ENCODE peak calls at places on chromosomes 16 and 17, in six cellular contexts. K is H9, W is neuronal stem cell, Z is H1, U is IMR-90, P is mesenchymal stem cell. G is an unnamed sample.

GRCh38 chr16:27463741-27464662 is 62.0 kb downstream of the IL21R start:
- DNase-seq in K (no peak), W (no peak), Z (no peak), U (no peak), P (no peak), G (no peak)

GRCh38 chr17:4908711-4909496 is 6.0 kb upstream of the CHRNE start:
- DNase-seq in K (peak), W (peak), Z (peak), U (peak), P (peak), G (peak)

GRCh38 chr16:78740269-78740668 is 640.8 kb downstream of the WWOX start:
- DNase-seq in K (no peak), W (no peak), Z (no peak), U (no peak), P (no peak), G (no peak)

GRCh38 chr17:30580916-30581315 is 103.7 kb downstream of the GOSR1 start:
- DNase-seq in K (no peak), W (no peak), Z (no peak), U (no peak), P (no peak), G (no peak)

GRCh38 chr16:88487920-88488842 is 35.1 kb downstream of the ZFPM1 start:
- DNase-seq in K (no peak), W (no peak), Z (no peak), U (no peak), P (no peak), G (no peak)

GRCh38 chr16:57699899-57700298 is 5.3 kb downstream of the DRC7 start:
- DNase-seq in K (no peak), W (no peak), Z (no peak), U (no peak), P (no peak), G (no peak)

GRCh38 chr16:51880776-51881175 is 666.2 kb downstream of the TOX3 start:
- DNase-seq in K (no peak), W (no peak), Z (no peak), U (peak), P (peak), G (no peak)

GRCh38 chr17:67359960-67360817 is 6.2 kb downstream of the PSMD12 start:
- DNase-seq in K (no peak), W (no peak), Z (no peak), U (peak), P (peak), G (peak)

GRCh38 chr17:80868022-80868609 is 123.5 kb upstream of the CHMP6 start:
- DNase-seq in K (no peak), W (no peak), Z (no peak), U (no peak), P (no peak), G (no peak)

GRCh38 chr16:425082-425718 is at the start of gene RAB11FIP3:
- DNase-seq in K (peak), W (peak), Z (peak), U (peak), P (peak), G (peak)

GRCh38 chr16:2090819-2091721 is 43.3 kb downstream of the TSC2 start:
- DNase-seq in K (peak), W (peak), Z (peak), U (no peak), P (peak), G (peak)

GRCh38 chr17:18191071-18191667 is 7.5 kb downstream of the ALKBH5 start:
- DNase-seq in K (no peak), W (no peak), Z (no peak), U (no peak), P (peak), G (no peak)

GRCh38 chr16:26717826-26718225 is 348.9 kb upstream of the C16orf82 start:
- DNase-seq in K (no peak), W (no peak), Z (no peak), U (no peak), P (no peak), G (peak)

GRCh38 chr16:69132424-69133252 is at the start of the genes CHTF8 and UTP4:
- DNase-seq in K (peak), W (peak), Z (no peak), U (peak), P (peak), G (peak)

GRCh38 chr16:25035494-25036405 is 20.6 kb upstream of the ARHGAP17 start:
- DNase-seq in K (no peak), W (no peak), Z (no peak), U (peak), P (no peak), G (no peak)

GRCh38 chr17:57375770-57376181 is 119.5 kb downstream of the MSI2 start:
- DNase-seq in K (no peak), W (no peak), Z (no peak), U (no peak), P (no peak), G (no peak)

GRCh38 chr17:39404542-39405378 is 3.3 kb upstream of the FBXL20 start:
- DNase-seq in K (no peak), W (no peak), Z (no peak), U (peak), P (peak), G (no peak)

GRCh38 chr16:70324998-70325765 is 21.5 kb upstream of the DDX19A start:
- DNase-seq in K (no peak), W (no peak), Z (no peak), U (no peak), P (no peak), G (no peak)

GRCh38 chr17:62865586-62865985 is 57.5 kb upstream of the MARCHF10 start:
- DNase-seq in K (no peak), W (no peak), Z (peak), U (no peak), P (no peak), G (no peak)

GRCh38 chr16:709651-710499 is 4.3 kb upstream of the FBXL16 start:
- DNase-seq in K (peak), W (peak), Z (no peak), U (peak), P (peak), G (peak)

GRCh38 chr17:44062871-44063270 is 3.6 kb downstream of the LSM12 start:
- DNase-seq in K (no peak), W (no peak), Z (no peak), U (no peak), P (no peak), G (no peak)

GRCh38 chr17:44066204-44066930 is at the start of gene LSM12:
- DNase-seq in K (peak), W (peak), Z (peak), U (peak), P (peak), G (peak)

GRCh38 chr17:44067547-44067945 is 1.1 kb upstream of the LSM12 start:
- DNase-seq in K (no peak), W (no peak), Z (no peak), U (no peak), P (no peak), G (no peak)

GRCh38 chr17:44063704-44064639 is 2.5 kb downstream of the LSM12 start:
- DNase-seq in K (no peak), W (no peak), Z (no peak), U (no peak), P (no peak), G (no peak)

GRCh38 chr17:44065668-44066203 is 735 bp downstream of the LSM12 start:
- DNase-seq in K (no peak), W (no peak), Z (no peak), U (no peak), P (peak), G (peak)
- H4K8ac ChIP-seq in K (no peak), W (no peak), Z (peak), U (peak), P (peak), G (no peak)

GRCh38 chr16:30397776-30398659 is 2.8 kb downstream of the ZNF48 start:
- DNase-seq in K (no peak), W (no peak), Z (no peak), U (no peak), P (no peak), G (no peak)

GRCh38 chr16:30397056-30397455 is 1.8 kb downstream of the ZNF48 start:
- DNase-seq in K (no peak), W (no peak), Z (no peak), U (no peak), P (no peak), G (no peak)

GRCh38 chr16:30398660-30399434 is 3.6 kb downstream of the ZNF48 start:
- DNase-seq in K (peak), W (no peak), Z (peak), U (no peak), P (no peak), G (peak)

GRCh38 chr16:30401768-30402425 is 5.5 kb upstream of the ZNF771 start:
- DNase-seq in K (no peak), W (no peak), Z (no peak), U (no peak), P (no peak), G (no peak)

DNA sequence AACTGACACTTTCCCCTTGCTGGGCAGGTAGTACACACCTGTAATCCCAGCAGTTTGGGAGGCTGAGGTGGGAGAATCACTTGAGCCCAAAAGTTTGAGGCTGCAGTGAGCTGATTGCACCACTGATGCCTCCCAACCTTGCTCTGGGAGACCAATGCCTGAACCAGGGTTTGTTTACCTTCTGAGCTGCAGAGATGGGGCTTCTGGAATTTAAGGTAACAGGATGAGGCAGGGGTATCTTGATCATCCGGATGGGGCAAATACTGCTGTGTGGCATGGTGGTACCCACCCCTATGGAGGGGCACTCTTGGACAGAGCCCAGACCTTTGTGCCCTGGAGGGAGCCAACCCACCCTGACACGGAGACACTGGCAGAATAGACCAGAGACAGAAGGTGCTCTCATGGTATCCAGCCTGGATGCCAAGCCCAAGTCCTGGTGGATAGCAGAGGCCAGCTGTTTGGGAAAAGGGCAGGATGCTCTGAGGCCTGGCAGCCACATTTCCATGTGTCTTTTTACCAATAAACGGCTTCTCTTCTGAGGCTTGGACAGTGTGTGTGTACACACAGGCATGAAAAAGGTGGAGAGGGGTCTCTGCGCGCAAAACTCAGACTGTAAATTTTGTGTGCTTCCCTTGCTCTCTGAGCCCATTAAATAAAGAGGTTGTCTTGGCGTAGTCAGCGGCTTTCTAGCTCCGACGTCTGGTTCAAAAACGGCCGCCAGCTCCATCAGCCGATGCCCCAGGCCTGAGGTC is 4.4 kb downstream of the ZNF48 start:
- DNase-seq in K (peak), W (no peak), Z (no peak), U (no peak), P (no peak), G (peak)
- H2AK5ac ChIP-seq in K (no peak), W (peak), Z (no peak), U (peak), P (peak), G (no peak)

GRCh38 chr17:42744806-42745617 is at the start of gene EZH1:
- DNase-seq in K (peak), W (peak), Z (peak), U (peak), P (peak), G (peak)

GRCh38 chr17:42748202-42748905 is 3.5 kb upstream of the EZH1 start:
- DNase-seq in K (no peak), W (no peak), Z (no peak), U (no peak), P (no peak), G (no peak)

GRCh38 chr17:42740699-42741098 is 4.1 kb downstream of the EZH1 start:
- DNase-seq in K (no peak), W (no peak), Z (no peak), U (no peak), P (no peak), G (no peak)

GRCh38 chr17:42744283-42744805 is 496 bp downstream of the EZH1 start:
- DNase-seq in K (no peak), W (no peak), Z (no peak), U (peak), P (peak), G (peak)

DNA sequence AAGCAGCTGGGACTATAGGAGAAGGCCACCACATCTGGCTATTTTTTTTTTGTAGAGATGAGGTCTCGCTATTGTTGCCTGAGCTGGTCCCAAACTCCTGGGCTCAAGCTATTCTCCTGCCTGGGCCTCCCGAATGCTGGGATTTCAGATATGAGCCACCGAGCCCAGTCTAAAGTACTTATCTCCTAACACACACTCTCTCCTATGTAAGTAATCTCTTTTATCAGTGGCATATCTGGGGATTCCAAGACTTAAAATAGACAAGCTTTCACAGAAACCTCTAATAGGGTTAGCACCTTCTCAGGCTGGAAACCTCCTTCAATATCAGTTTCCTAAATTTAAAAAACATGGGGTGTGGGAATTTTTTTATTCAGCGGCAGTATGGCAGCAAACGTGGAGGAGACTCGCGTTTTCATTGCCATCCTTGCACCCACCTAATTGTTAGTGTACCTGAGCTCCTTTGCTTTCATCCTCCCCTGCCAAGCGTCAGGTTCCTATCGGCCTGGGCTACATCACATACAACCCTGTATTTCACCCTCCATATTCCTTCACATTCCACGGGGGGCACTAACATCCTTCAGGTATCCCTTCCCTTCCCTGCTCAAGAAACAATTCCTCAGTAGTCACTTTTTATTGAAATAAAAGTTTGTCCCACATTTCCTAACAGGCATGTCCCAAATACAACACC is 1.1 kb downstream of the EZH1 start:
- DNase-seq in K (no peak), W (no peak), Z (no peak), U (no peak), P (no peak), G (peak)
- H4K8ac ChIP-seq in K (no peak), W (no peak), Z (peak), U (peak), P (no peak), G (no peak)

GRCh38 chr16:84808812-84809211 is 11.0 kb upstream of the CRISPLD2 start:
- DNase-seq in K (no peak), W (no peak), Z (no peak), U (no peak), P (no peak), G (no peak)
- H2AK5ac ChIP-seq in K (no peak), W (no peak), Z (no peak), U (peak), P (no peak), G (no peak)

GRCh38 chr17:41734139-41734948 is at the start of gene HAP1:
- DNase-seq in K (peak), W (peak), Z (peak), U (peak), P (peak), G (peak)
- H4K8ac ChIP-seq in K (no peak), W (no peak), Z (peak), U (peak), P (peak), G (no peak)

DNA sequence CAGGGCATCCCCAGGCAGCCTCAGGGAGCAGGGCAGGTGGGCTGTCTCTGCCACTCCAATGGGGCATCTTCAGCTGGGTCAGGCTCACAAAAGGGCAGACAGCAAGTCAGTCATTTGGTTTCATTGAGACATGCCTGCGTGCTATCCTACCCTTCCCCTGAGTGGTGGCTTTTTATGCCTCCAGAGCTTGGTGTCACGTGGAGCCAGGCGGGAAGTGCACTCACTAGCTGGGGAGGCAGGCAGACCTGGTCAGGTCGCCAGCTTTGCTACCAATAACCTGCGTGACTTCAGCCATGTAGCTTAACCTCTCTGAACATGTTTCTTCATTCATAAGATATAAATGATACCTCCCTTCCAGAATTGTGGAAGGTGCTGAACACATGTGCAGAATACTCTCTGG is 415.0 kb downstream of the SOX9 start:
- DNase-seq in K (no peak), W (no peak), Z (no peak), U (no peak), P (no peak), G (no peak)
- H2AK5ac ChIP-seq in K (no peak), W (peak), Z (no peak), U (no peak), P (no peak), G (no peak)

GRCh38 chr17:78369791-78370381 is 8.6 kb upstream of the PGS1 start:
- DNase-seq in K (peak), W (no peak), Z (no peak), U (no peak), P (no peak), G (peak)
- H4K8ac ChIP-seq in K (no peak), W (no peak), Z (no peak), U (no peak), P (no peak), G (no peak)